ENCODE peak calls at places on chromosome 10, in nine cellular contexts. N is heart right ventricle, T is heart left ventricle, V is breast epithelium, Q is mammary epithelial cell, O is GM10248, G is progenitor cell of endocrine pancreas, F is tibial artery, C is pancreas. W is an unnamed sample.

GRCh38 chr10:132941640-132942051 is 724 bp downstream of the CFAP46 start:
- DNase-seq in N (no peak), T (peak; percentile 51), V (no peak), Q (no peak), O (no peak), G (no peak), F (no peak), C (no peak), W (peak; percentile 13)

GRCh38 chr10:112250555-112250954 is 32.6 kb upstream of the TECTB start:
- DNase-seq in N (no peak), T (no peak), V (no peak), Q (peak; percentile 53), O (no peak), G (no peak), F (no peak), C (no peak), W (no peak)

GRCh38 chr10:17562572-17562971 is 54.6 kb downstream of the HACD1 start:
- DNase-seq in N (no peak), T (no peak), V (no peak), Q (peak; percentile 4), O (no peak), G (no peak), F (no peak), C (no peak), W (no peak)

GRCh38 chr10:125003901-125004467 is 62.1 kb downstream of the ZRANB1 start:
- DNase-seq in N (no peak), T (peak; percentile 32), V (peak; percentile 25), Q (no peak), O (no peak), G (no peak), F (peak; percentile 9), C (no peak), W (peak; percentile 10)

GRCh38 chr10:1048349-1048731 is 579 bp downstream of the IDI1 start:
- DNase-seq in N (peak; percentile 29), T (no peak), V (no peak), Q (no peak), O (no peak), G (no peak), F (peak; percentile 31), C (peak; percentile 46), W (no peak)

GRCh38 chr10:102869290-102870198 is at the start of gene AS3MT:
- DNase-seq in N (peak; percentile 45), T (peak; percentile 69), V (peak; percentile 54), Q (no peak), O (peak; percentile 48), G (peak; percentile 54), F (no peak), C (peak; percentile 43), W (no peak)

GRCh38 chr10:59047180-59047579 is 129.3 kb upstream of the PHYHIPL start:
- DNase-seq in N (no peak), T (no peak), V (no peak), Q (no peak), O (no peak), G (no peak), F (no peak), C (peak; percentile 70), W (no peak)

GRCh38 chr10:97582169-97582568 is 2.0 kb upstream of the HOGA1 start:
- DNase-seq in N (no peak), T (no peak), V (no peak), Q (no peak), O (no peak), G (no peak), F (no peak), C (no peak), W (no peak)

GRCh38 chr10:84179059-84179710 is 5.6 kb downstream of the GPR15LG start:
- DNase-seq in N (no peak), T (no peak), V (no peak), Q (peak; percentile 100), O (peak; percentile 56), G (no peak), F (no peak), C (no peak), W (peak; percentile 22)

GRCh38 chr10:132556994-132557441 is 19.4 kb downstream of the INPP5A start:
- DNase-seq in N (no peak), T (peak; percentile 41), V (no peak), Q (no peak), O (no peak), G (no peak), F (no peak), C (no peak), W (no peak)

GRCh38 chr10:36489928-36490279 is 635.5 kb upstream of the ANKRD30A start:
- DNase-seq in N (no peak), T (no peak), V (no peak), Q (peak; percentile 48), O (no peak), G (no peak), F (no peak), C (no peak), W (no peak)

GRCh38 chr10:35412900-35413491 is 76.7 kb downstream of the CCNY start:
- DNase-seq in N (no peak), T (no peak), V (no peak), Q (peak; percentile 70), O (no peak), G (no peak), F (no peak), C (no peak), W (no peak)

GRCh38 chr10:63921932-63922713 is 400.9 kb downstream of the REEP3 start:
- DNase-seq in N (no peak), T (no peak), V (no peak), Q (no peak), O (no peak), G (no peak), F (no peak), C (no peak), W (no peak)

GRCh38 chr10:132571565-132572544 is 34.3 kb downstream of the INPP5A start:
- DNase-seq in N (no peak), T (peak; percentile 69), V (no peak), Q (peak; percentile 94), O (peak; percentile 86), G (no peak), F (no peak), C (peak; percentile 72), W (peak; percentile 48)

GRCh38 chr10:71750124-71750841 is 23.0 kb downstream of the VSIR start:
- DNase-seq in N (no peak), T (peak; percentile 74), V (no peak), Q (no peak), O (no peak), G (no peak), F (no peak), C (no peak), W (no peak)

GRCh38 chr10:133162178-133162909 is 2.3 kb downstream of the KNDC1 start:
- DNase-seq in N (no peak), T (no peak), V (peak; percentile 48), Q (peak; percentile 17), O (no peak), G (no peak), F (no peak), C (no peak), W (no peak)

GRCh38 chr10:74047871-74048270 is 50.0 kb downstream of the VCL start:
- DNase-seq in N (no peak), T (no peak), V (no peak), Q (no peak), O (no peak), G (no peak), F (peak; percentile 35), C (no peak), W (no peak)

DNA sequence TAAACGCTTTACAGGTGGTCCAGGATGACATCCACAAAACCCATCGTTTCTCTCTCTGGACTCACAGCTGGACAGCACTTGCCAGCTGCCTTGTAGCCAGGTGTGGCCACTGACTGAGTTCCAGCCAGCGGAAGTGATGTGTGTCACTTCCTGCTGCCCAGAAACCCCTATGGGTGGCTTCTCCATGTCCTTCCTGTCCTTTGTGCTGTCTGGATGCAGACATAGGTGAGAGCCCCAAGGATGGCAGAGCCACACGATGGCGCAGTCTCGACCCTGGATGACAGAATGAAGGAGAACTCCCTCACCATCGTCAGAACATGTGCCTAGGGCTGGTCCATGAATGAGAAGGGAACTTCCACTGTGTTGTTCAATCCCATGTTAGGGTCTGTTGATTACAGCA is 22.1 kb downstream of the NMT2 start:
- DNase-seq in N (no peak), T (no peak), V (no peak), Q (no peak), O (no peak), G (no peak), F (no peak), C (no peak), W (no peak)
- TF ChIP-seq CTCF in N (no peak), T (no peak), V (no peak), Q (no peak), O (no peak), G (no peak), F (no peak), C (no peak), W (no peak)

GRCh38 chr10:43782814-43783213 is 134.1 kb upstream of the ZNF32 start:
- DNase-seq in N (no peak), T (no peak), V (no peak), Q (no peak), O (no peak), G (no peak), F (no peak), C (no peak), W (no peak)

GRCh38 chr10:43781480-43782361 is 133.0 kb upstream of the ZNF32 start:
- DNase-seq in N (no peak), T (no peak), V (no peak), Q (no peak), O (no peak), G (no peak), F (no peak), C (peak; percentile 36), W (peak; percentile 33)

GRCh38 chr10:43790147-43790546 is 141.5 kb upstream of the ZNF32 start:
- DNase-seq in N (no peak), T (no peak), V (no peak), Q (no peak), O (no peak), G (no peak), F (no peak), C (no peak), W (no peak)

DNA sequence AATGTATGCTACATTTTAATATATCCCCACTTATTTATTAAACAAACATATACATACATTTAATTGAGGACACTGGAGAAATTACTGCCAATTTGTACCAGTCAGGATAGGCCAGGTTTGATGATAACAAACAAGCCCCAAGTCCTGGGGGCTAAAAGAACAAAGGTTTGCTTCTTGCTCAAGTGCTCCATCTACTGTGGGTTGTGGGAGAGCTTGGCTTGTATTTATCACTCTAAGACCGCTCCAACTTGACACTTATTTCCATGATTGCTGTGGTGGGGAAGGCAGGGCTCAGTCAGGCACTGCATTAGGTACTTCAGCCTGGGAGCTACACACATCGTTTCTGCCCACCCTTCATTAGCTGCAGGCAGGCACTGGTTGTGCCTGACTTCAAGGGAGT is 136.6 kb upstream of the ZNF32 start:
- DNase-seq in N (no peak), T (no peak), V (no peak), Q (no peak), O (no peak), G (no peak), F (no peak), C (no peak), W (no peak)
- TF ChIP-seq CTCF in N (peak; percentile 42), T (no peak), V (no peak), Q (no peak), O (peak; percentile 3), G (peak; percentile 6), F (no peak), C (no peak), W (no peak)

GRCh38 chr10:43322321-43322720 is 49.1 kb upstream of the FXYD4 start:
- DNase-seq in N (no peak), T (no peak), V (no peak), Q (no peak), O (no peak), G (no peak), F (no peak), C (peak; percentile 32), W (no peak)
- TF ChIP-seq CTCF in N (no peak), T (no peak), V (no peak), Q (no peak), O (no peak), G (no peak), F (no peak), C (no peak), W (no peak)

GRCh38 chr10:75651452-75651851 is 220.0 kb downstream of the LRMDA start:
- DNase-seq in N (no peak), T (no peak), V (no peak), Q (peak; percentile 35), O (no peak), G (no peak), F (no peak), C (no peak), W (no peak)
- TF ChIP-seq CTCF in N (no peak), T (no peak), V (no peak), Q (peak; percentile 74), O (no peak), G (no peak), F (no peak), C (no peak), W (no peak)

W was measured in natural killer cell.